ENCODE peak calls at places on chromosomes 2 and 18, in six cellular contexts. W is neuronal stem cell, Y is GM12878, G is esophagus squamous epithelium, O is OCI-LY7, N is aorta. D is an unnamed sample. For H3K9me3, the result is how much of the 10 kb centered on the place peaks cover.

GRCh38 chr2:139990646-139991335 is 1210.6 kb upstream of the NXPH2 start:
- DNase-seq in W (no peak), Y (no peak), G (no peak), O (no peak), N (no peak), D (no peak)

GRCh38 chr2:16257001-16257724 is 316.8 kb downstream of the MYCN start:
- DNase-seq in W (no peak), Y (no peak), G (no peak), O (no peak), N (no peak), D (no peak)

GRCh38 chr18:54647176-54647575 is 56.1 kb downstream of the DYNAP start:
- DNase-seq in W (peak), Y (no peak), G (no peak), O (peak), N (no peak), D (no peak)

GRCh38 chr2:241109210-241110088 is 7.4 kb upstream of the MTERF4 start:
- DNase-seq in W (no peak), Y (no peak), G (no peak), O (no peak), N (no peak), D (no peak)

GRCh38 chr2:121527009-121527682 is 3.5 kb upstream of the RNU4ATAC start:
- DNase-seq in W (no peak), Y (no peak), G (no peak), O (no peak), N (no peak), D (no peak)

GRCh38 chr2:200713704-200714064 is 98.0 kb upstream of the BZW1 start:
- DNase-seq in W (no peak), Y (peak), G (no peak), O (no peak), N (no peak), D (no peak)

GRCh38 chr2:13227543-13227942 is 510.8 kb downstream of the TRIB2 start:
- DNase-seq in W (no peak), Y (no peak), G (no peak), O (no peak), N (no peak), D (no peak)

GRCh38 chr2:157218911-157219310 is 38.6 kb upstream of the GALNT5 start:
- DNase-seq in W (no peak), Y (no peak), G (no peak), O (no peak), N (no peak), D (no peak)

GRCh38 chr18:61400016-61400630 is 66.9 kb downstream of the CDH20 start:
- DNase-seq in W (peak), Y (no peak), G (no peak), O (no peak), N (no peak), D (no peak)

GRCh38 chr2:197184959-197185586 is 125.5 kb downstream of the ANKRD44 start:
- DNase-seq in W (peak), Y (no peak), G (no peak), O (no peak), N (peak), D (no peak)

GRCh38 chr2:38462121-38462634 is 85.1 kb upstream of the ATL2 start:
- DNase-seq in W (no peak), Y (no peak), G (no peak), O (no peak), N (no peak), D (no peak)

GRCh38 chr18:13688191-13689136 is 37.9 kb downstream of the FAM210A start:
- DNase-seq in W (no peak), Y (no peak), G (no peak), O (no peak), N (peak), D (no peak)
- H3K9me3 ChIP-seq in W (under half), Y (under half), G (under half), O (under half), N (under half), D (under half)

GRCh38 chr2:107622741-107623310 is 203.9 kb upstream of the RGPD4 start:
- DNase-seq in W (no peak), Y (no peak), G (no peak), O (no peak), N (no peak), D (no peak)
- H3K9me3 ChIP-seq in W (under half), Y (under half), G (under half), O (under half), N (under half), D (under half)

GRCh38 chr18:80088036-80088435 is 21.0 kb upstream of the ADNP2 start:
- DNase-seq in W (no peak), Y (no peak), G (no peak), O (no peak), N (no peak), D (no peak)

GRCh38 chr18:80086281-80086680 is 22.8 kb upstream of the ADNP2 start:
- DNase-seq in W (no peak), Y (no peak), G (no peak), O (no peak), N (no peak), D (no peak)

DNA sequence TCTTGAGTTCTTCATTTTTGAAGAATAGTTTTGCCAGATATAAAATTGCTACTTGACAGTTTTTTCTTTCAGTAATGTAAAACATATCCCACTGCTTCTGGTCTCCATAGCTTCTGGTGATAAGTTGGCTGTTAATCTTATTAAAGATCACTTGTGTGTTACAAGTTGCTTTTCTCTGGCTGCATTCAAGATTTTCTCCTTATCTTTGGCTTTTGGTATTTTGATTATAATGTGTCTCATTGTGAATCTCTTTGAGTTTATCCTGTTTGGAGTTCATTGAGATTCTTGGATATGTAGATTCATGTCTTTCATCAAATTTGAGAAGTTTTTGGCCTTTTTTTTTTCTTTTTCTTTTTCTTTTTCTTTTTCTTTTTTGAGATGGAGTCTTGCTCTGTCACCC is 20.2 kb upstream of the ADNP2 start:
- DNase-seq in W (no peak), Y (no peak), G (no peak), O (no peak), N (no peak), D (no peak)
- H3K9me3 ChIP-seq in W (under half), Y (under half), G (under half), O (under half), N (under half), D (under half)

GRCh38 chr2:2809771-2810170 is 478.7 kb upstream of the MYT1L start:
- DNase-seq in W (no peak), Y (no peak), G (no peak), O (no peak), N (no peak), D (no peak)
- H3K9me3 ChIP-seq in W (under half), Y (under half), G (under half), O (under half), N (under half), D (under half)